ENCODE peak calls at places on chromosomes 16 and 17, in ten cellular contexts. P is prostate gland, R is dorsolateral prefrontal cortex, M is heart right ventricle, I is IMR-90, X is mucosa of descending colon, J is HCT116, E is mesenchymal stem cell, F is brain microvascular endothelial cell, U is fibroblast of villous mesenchyme. K is an unnamed sample.

GRCh38 chr17:81192386-81193050 is 26.5 kb upstream of the AATK start:
- DNase-seq in P (no peak), R (no peak), M (no peak), I (no peak), X (no peak), J (no peak), E (no peak), F (no peak), U (no peak), K (no peak)

GRCh38 chr17:60934723-60935122 is 257.1 kb downstream of the BCAS3 start:
- DNase-seq in P (no peak), R (no peak), M (no peak), I (no peak), X (no peak), J (no peak), E (no peak), F (no peak), U (no peak), K (no peak)

GRCh38 chr16:66315210-66315825 is 51.2 kb upstream of the CDH5 start:
- DNase-seq in P (peak; percentile 56), R (peak; percentile 54), M (peak; percentile 25), I (peak; percentile 70), X (no peak), J (peak; percentile 54), E (peak; percentile 77), F (peak; percentile 54), U (peak; percentile 75), K (peak; percentile 95)

GRCh38 chr16:54402270-54402669 is 115.7 kb upstream of the IRX3 start:
- DNase-seq in P (no peak), R (no peak), M (peak; percentile 65), I (no peak), X (no peak), J (no peak), E (no peak), F (no peak), U (no peak), K (no peak)

GRCh38 chr17:33261911-33262665 is 31.0 kb downstream of the ASIC2 start:
- DNase-seq in P (no peak), R (no peak), M (no peak), I (no peak), X (peak; percentile 40), J (no peak), E (no peak), F (no peak), U (no peak), K (no peak)

GRCh38 chr16:824601-825000 is 24.1 kb upstream of the GNG13 start:
- DNase-seq in P (no peak), R (no peak), M (no peak), I (no peak), X (no peak), J (no peak), E (no peak), F (no peak), U (no peak), K (no peak)

GRCh38 chr17:59607817-59608403 is 11.8 kb upstream of the CLTC start:
- DNase-seq in P (no peak), R (no peak), M (no peak), I (no peak), X (no peak), J (no peak), E (no peak), F (no peak), U (no peak), K (no peak)

GRCh38 chr17:44308320-44308818 is at the start of gene RUNDC3A:
- DNase-seq in P (peak; percentile 84), R (peak; percentile 92), M (peak; percentile 89), I (peak; percentile 69), X (peak; percentile 79), J (peak; percentile 36), E (peak; percentile 86), F (peak; percentile 67), U (peak; percentile 86), K (peak; percentile 94)

GRCh38 chr17:31654936-31655335 is 204.1 kb downstream of the COPRS start:
- DNase-seq in P (no peak), R (no peak), M (peak; percentile 12), I (peak; percentile 12), X (no peak), J (no peak), E (no peak), F (no peak), U (no peak), K (no peak)

GRCh38 chr17:6082335-6082734 is 12.2 kb downstream of the WSCD1 start:
- DNase-seq in P (no peak), R (no peak), M (no peak), I (no peak), X (no peak), J (no peak), E (no peak), F (no peak), U (no peak), K (no peak)

GRCh38 chr17:79633937-79634813 is 23.3 kb upstream of the RBFOX3 start:
- DNase-seq in P (no peak), R (no peak), M (no peak), I (no peak), X (peak; percentile 7), J (no peak), E (no peak), F (no peak), U (no peak), K (no peak)

GRCh38 chr16:75011634-75012307 is 12.9 kb downstream of the ZNRF1 start:
- DNase-seq in P (no peak), R (no peak), M (no peak), I (peak; percentile 92), X (no peak), J (peak; percentile 75), E (peak; percentile 86), F (peak; percentile 88), U (peak; percentile 84), K (no peak)

GRCh38 chr17:7562208-7562605 is 488 bp downstream of the SENP3 start:
- DNase-seq in P (no peak), R (no peak), M (no peak), I (no peak), X (no peak), J (no peak), E (no peak), F (no peak), U (no peak), K (no peak)

GRCh38 chr17:19361326-19361725 is 1.2 kb downstream of the B9D1 start:
- DNase-seq in P (no peak), R (no peak), M (no peak), I (no peak), X (no peak), J (no peak), E (peak; percentile 46), F (no peak), U (no peak), K (peak; percentile 50)
- H3K4me3 ChIP-seq in P (no peak overlapping the region), R (peak overlapping the region; percentile 74), M (no peak overlapping the region), I (no peak overlapping the region), X (no peak overlapping the region), J (peak overlapping the region; percentile 91), E (peak overlapping the region; percentile 90), F (no peak overlapping the region), U (peak overlapping the region; percentile 82), K (no peak overlapping the region)

GRCh38 chr16:24609740-24610420 is 70.5 kb downstream of the RBBP6 start:
- DNase-seq in P (peak; percentile 10), R (peak; percentile 71), M (peak; percentile 33), I (peak; percentile 31), X (no peak), J (no peak), E (peak; percentile 73), F (peak; percentile 38), U (peak; percentile 59), K (peak; percentile 33)
- H3K4me3 ChIP-seq in P (no peak overlapping the region), R (peak overlapping the region; percentile 77), M (peak overlapping the region; percentile 21), I (peak overlapping the region; percentile 5), X (no peak overlapping the region), J (no peak overlapping the region), E (peak overlapping the region; percentile 53), F (peak overlapping the region; percentile 38), U (peak overlapping the region; percentile 21), K (peak overlapping the region; percentile 8)

GRCh38 chr17:50560931-50561750 is 626 bp downstream of the CACNA1G start:
- DNase-seq in P (no peak), R (no peak), M (no peak), I (no peak), X (no peak), J (no peak), E (no peak), F (no peak), U (no peak), K (no peak)

GRCh38 chr17:50563095-50563511 is 2.6 kb downstream of the CACNA1G start:
- DNase-seq in P (no peak), R (peak; percentile 44), M (no peak), I (no peak), X (no peak), J (no peak), E (no peak), F (no peak), U (no peak), K (no peak)

GRCh38 chr17:50560185-50560824 is at the start of gene CACNA1G:
- DNase-seq in P (peak; percentile 81), R (peak; percentile 83), M (peak; percentile 92), I (peak; percentile 70), X (peak; percentile 89), J (peak; percentile 80), E (peak; percentile 86), F (peak; percentile 75), U (peak; percentile 87), K (peak; percentile 93)

GRCh38 chr17:50561796-50562195 is 1.3 kb downstream of the CACNA1G start:
- DNase-seq in P (no peak), R (no peak), M (no peak), I (no peak), X (no peak), J (no peak), E (no peak), F (no peak), U (no peak), K (no peak)

GRCh38 chr17:50562266-50563094 is 2.0 kb downstream of the CACNA1G start:
- DNase-seq in P (no peak), R (no peak), M (no peak), I (no peak), X (no peak), J (no peak), E (no peak), F (no peak), U (no peak), K (no peak)
- H3K4me3 ChIP-seq in P (no peak overlapping the region), R (peak overlapping the region; percentile 63), M (no peak overlapping the region), I (no peak overlapping the region), X (no peak overlapping the region), J (no peak overlapping the region), E (peak overlapping the region; percentile 33), F (no peak overlapping the region), U (no peak overlapping the region), K (no peak overlapping the region)

GRCh38 chr16:11372073-11372923 is 27.0 kb downstream of the RMI2 start:
- DNase-seq in P (no peak), R (no peak), M (no peak), I (no peak), X (peak; percentile 12), J (no peak), E (no peak), F (no peak), U (no peak), K (no peak)

GRCh38 chr16:11370084-11370931 is 25.0 kb downstream of the RMI2 start:
- DNase-seq in P (no peak), R (no peak), M (no peak), I (no peak), X (peak; percentile 62), J (no peak), E (no peak), F (no peak), U (peak; percentile 21), K (no peak)

GRCh38 chr16:11372924-11373306 is 27.7 kb downstream of the RMI2 start:
- DNase-seq in P (no peak), R (no peak), M (no peak), I (no peak), X (peak; percentile 18), J (no peak), E (no peak), F (no peak), U (no peak), K (no peak)

GRCh38 chr16:11377156-11377555 is 31.9 kb downstream of the RMI2 start:
- DNase-seq in P (no peak), R (no peak), M (no peak), I (no peak), X (no peak), J (no peak), E (no peak), F (no peak), U (no peak), K (no peak)

GRCh38 chr16:11374255-11374654 is 29.0 kb downstream of the RMI2 start:
- DNase-seq in P (no peak), R (no peak), M (no peak), I (no peak), X (no peak), J (no peak), E (no peak), F (no peak), U (no peak), K (no peak)
- H3K4me3 ChIP-seq in P (no peak overlapping the region), R (no peak overlapping the region), M (no peak overlapping the region), I (no peak overlapping the region), X (no peak overlapping the region), J (no peak overlapping the region), E (no peak overlapping the region), F (no peak overlapping the region), U (no peak overlapping the region), K (no peak overlapping the region)

K was measured in SJCRH30.